ENCODE peak calls at places on chromosomes 13 and 19, in five cellular contexts. N is activated gamma-delta T cell treated with anti-CD3 and anti-CD28 coated beads, Interleukin-2, amount 50 U/mL, for 16 hours; G is dorsolateral prefrontal cortex; E is stimulated activated CD4-positive, alpha-beta T cell treated with anti-CD3 and anti-CD28 coated beads, Interleukin-2, amount 100 ng/mL, for 48 hours; A is body of pancreas. U is an unnamed sample.

GRCh38 chr19:2231621-2232221 is 4.4 kb downstream of the PLEKHJ1 start:
- DNase-seq in N (no peak), G (peak), E (no peak), A (no peak), U (no peak)

GRCh38 chr19:6071840-6072239 is 38.5 kb downstream of the RFX2 start:
- DNase-seq in N (no peak), G (no peak), E (no peak), A (no peak), U (no peak)

GRCh38 chr19:32622002-32622401 is 41.0 kb downstream of the PDCD5 start:
- DNase-seq in N (no peak), G (no peak), E (no peak), A (no peak), U (no peak)

GRCh38 chr19:31512403-31512970 is 163.3 kb upstream of the TSHZ3 start:
- DNase-seq in N (no peak), G (no peak), E (no peak), A (no peak), U (no peak)

GRCh38 chr19:2532252-2533071 is 56.5 kb downstream of the GADD45B start:
- DNase-seq in N (no peak), G (no peak), E (no peak), A (peak), U (no peak)

GRCh38 chr19:51547397-51548212 is 16.1 kb upstream of the SIGLEC6 start:
- DNase-seq in N (no peak), G (no peak), E (no peak), A (no peak), U (no peak)

GRCh38 chr13:20402881-20403280 is 122.8 kb downstream of the CRYL1 start:
- DNase-seq in N (no peak), G (no peak), E (no peak), A (no peak), U (no peak)

GRCh38 chr19:7729211-7729610 is 2.7 kb downstream of the CLEC4G start:
- DNase-seq in N (no peak), G (no peak), E (no peak), A (no peak), U (no peak)

GRCh38 chr19:58380037-58380735 is 644 bp downstream of the ZNF837 start:
- DNase-seq in N (no peak), G (no peak), E (no peak), A (no peak), U (no peak)

GRCh38 chr13:50124536-50125305 is 109.5 kb downstream of the KCNRG start:
- DNase-seq in N (peak), G (peak), E (peak), A (peak), U (no peak)